ENCODE peak calls at places on chromosome 15, in seven cellular contexts. Q is OCI-LY7; M is mesendoderm; B is psoas muscle; G is CD4-positive, alpha-beta memory T cell; F is right lobe of liver; O is breast epithelium. N is an unnamed sample. For H3K4me1 and H3K36me3, the result is how much of the 10 kb centered on the place peaks cover.

GRCh38 chr15:68765602-68766368 is 54.9 kb downstream of the ANP32A start:
- DNase-seq in Q (no peak), M (no peak), B (no peak), G (no peak), F (no peak), O (no peak), N (no peak)

GRCh38 chr15:31206386-31207174 is 105.1 kb upstream of the TRPM1 start:
- DNase-seq in Q (no peak), M (no peak), B (no peak), G (no peak), F (no peak), O (no peak), N (peak)

GRCh38 chr15:48965972-48966371 is 2.3 kb upstream of the SHC4 start:
- DNase-seq in Q (peak), M (peak), B (no peak), G (no peak), F (no peak), O (no peak), N (no peak)

GRCh38 chr15:66390670-66391069 is 4.0 kb downstream of the MAP2K1 start:
- DNase-seq in Q (peak), M (no peak), B (no peak), G (peak), F (no peak), O (no peak), N (peak)

GRCh38 chr15:36632196-36632595 is 52.8 kb downstream of the CDIN1 start:
- DNase-seq in Q (no peak), M (peak), B (no peak), G (no peak), F (no peak), O (no peak), N (no peak)

GRCh38 chr15:96974761-96975160 is 644.3 kb downstream of the NR2F2 start:
- DNase-seq in Q (no peak), M (no peak), B (no peak), G (no peak), F (no peak), O (no peak), N (no peak)

GRCh38 chr15:58040117-58040516 is 25.4 kb downstream of the ALDH1A2 start:
- DNase-seq in Q (no peak), M (no peak), B (no peak), G (no peak), F (no peak), O (no peak), N (no peak)

GRCh38 chr15:51842265-51842664 is 12.8 kb downstream of the TMOD3 start:
- DNase-seq in Q (no peak), M (no peak), B (no peak), G (no peak), F (no peak), O (no peak), N (no peak)

GRCh38 chr15:22851513-22851912 is 13.0 kb downstream of the NIPA2 start:
- DNase-seq in Q (no peak), M (no peak), B (no peak), G (no peak), F (no peak), O (no peak), N (no peak)

GRCh38 chr15:36371509-36371908 is 207.9 kb upstream of the CDIN1 start:
- DNase-seq in Q (no peak), M (no peak), B (no peak), G (no peak), F (no peak), O (no peak), N (no peak)

GRCh38 chr15:64521726-64522164 is 61.4 kb downstream of the ZNF609 start:
- DNase-seq in Q (no peak), M (peak), B (no peak), G (no peak), F (no peak), O (no peak), N (no peak)

GRCh38 chr15:75215107-75216004 is 13.7 kb downstream of the C15orf39 start:
- DNase-seq in Q (no peak), M (no peak), B (no peak), G (no peak), F (no peak), O (no peak), N (no peak)

GRCh38 chr15:68543546-68544008 is 35.2 kb upstream of the CORO2B start:
- DNase-seq in Q (no peak), M (no peak), B (no peak), G (no peak), F (no peak), O (no peak), N (no peak)

GRCh38 chr15:78050851-78051250 is 26.7 kb downstream of the TBC1D2B start:
- DNase-seq in Q (no peak), M (peak), B (no peak), G (no peak), F (no peak), O (no peak), N (no peak)

GRCh38 chr15:80597081-80597480 is 98.0 kb upstream of the ABHD17C start:
- DNase-seq in Q (no peak), M (no peak), B (no peak), G (no peak), F (no peak), O (no peak), N (no peak)

GRCh38 chr15:66047321-66048024 is 178.2 kb downstream of the RAB11A start:
- DNase-seq in Q (no peak), M (no peak), B (no peak), G (no peak), F (no peak), O (no peak), N (no peak)

GRCh38 chr15:85937661-85938060 is 142.0 kb upstream of the AGBL1 start:
- DNase-seq in Q (no peak), M (no peak), B (no peak), G (no peak), F (no peak), O (no peak), N (no peak)

GRCh38 chr15:90211440-90212168 is 10.5 kb downstream of the SEMA4B start:
- DNase-seq in Q (no peak), M (no peak), B (no peak), G (no peak), F (peak), O (no peak), N (peak)

GRCh38 chr15:73934281-73934680 is 8.0 kb downstream of the LOXL1 start:
- DNase-seq in Q (no peak), M (no peak), B (peak), G (peak), F (no peak), O (no peak), N (no peak)

GRCh38 chr15:73930790-73931281 is 4.6 kb downstream of the LOXL1 start:
- DNase-seq in Q (no peak), M (no peak), B (peak), G (no peak), F (no peak), O (no peak), N (peak)

GRCh38 chr15:73930371-73930770 is 4.1 kb downstream of the LOXL1 start:
- DNase-seq in Q (no peak), M (no peak), B (peak), G (no peak), F (no peak), O (no peak), N (peak)

GRCh38 chr15:73931441-73931840 is 5.2 kb downstream of the LOXL1 start:
- DNase-seq in Q (no peak), M (no peak), B (peak), G (no peak), F (no peak), O (no peak), N (peak)

GRCh38 chr15:73932381-73933191 is 6.3 kb downstream of the LOXL1 start:
- DNase-seq in Q (no peak), M (no peak), B (peak), G (no peak), F (no peak), O (no peak), N (no peak)
- H3K4me1 ChIP-seq in Q (under half), M (under half), B (under half), G (under half), F (under half), O (under half), N (under half)

GRCh38 chr15:42693942-42694341 is 43.0 kb downstream of the CDAN1 start:
- DNase-seq in Q (no peak), M (no peak), B (no peak), G (no peak), F (no peak), O (no peak), N (no peak)
- H3K4me3 ChIP-seq in Q (no peak), M (no peak), B (no peak), G (no peak), F (no peak), O (no peak), N (no peak)

GRCh38 chr15:44656241-44656640 is 7.2 kb downstream of the SPG11 start:
- DNase-seq in Q (no peak), M (no peak), B (no peak), G (no peak), F (no peak), O (no peak), N (no peak)
- H3K36me3 ChIP-seq in Q (half or more), M (under half), B (under half), G (under half), F (under half), O (under half), N (half or more)

GRCh38 chr15:33126559-33127290 is 67.8 kb downstream of the FMN1 start:
- DNase-seq in Q (peak), M (peak), B (peak), G (peak), F (peak), O (no peak), N (no peak)
- H3K4me1 ChIP-seq in Q (under half), M (under half), B (under half), G (under half), F (under half), O (under half), N (under half)

N was measured in Peyer's patch.